ENCODE peak calls at places on chromosomes 3 and 15, in eight cellular contexts. M is NCI-H1092 treated with DMSO at 0.1 percent for 48 hours; X is HFF-Myc; J is activated T-cell treated with anti-CD3 and anti-CD28 coated beads for 1 hour; A is PC-3; B is RWPE1; I is astrocyte of the spinal cord; H is central memory CD4-positive, alpha-beta T cell. W is an unnamed sample.

GRCh38 chr3:38039899-38040261 is 872 bp downstream of the DLEC1 start:
- DNase-seq in A (no peak), M (no peak), J (peak; percentile 33), H (peak; percentile 73), I (peak; percentile 52), X (no peak), B (no peak), W (no peak)

GRCh38 chr3:177554900-177555759 is 357.8 kb upstream of the TBL1XR1 start:
- DNase-seq in J (no peak), M (peak; percentile 78), X (no peak), A (peak; percentile 53), B (peak; percentile 64), I (peak; percentile 83), H (no peak), W (no peak)

GRCh38 chr3:123547881-123548534 is 36.8 kb downstream of the HACD2 start:
- DNase-seq in X (no peak), H (no peak), B (no peak), A (no peak), I (no peak), M (no peak), J (no peak), W (no peak)

GRCh38 chr3:30353711-30354467 is 252.5 kb upstream of the TGFBR2 start:
- DNase-seq in M (no peak), B (no peak), A (peak; percentile 65), H (peak; percentile 89), I (no peak), X (no peak), J (no peak), W (no peak)

GRCh38 chr3:123290962-123291361 is 89.2 kb downstream of the SEC22A start:
- DNase-seq in B (no peak), I (no peak), J (no peak), X (no peak), M (no peak), A (no peak), H (no peak), W (no peak)

GRCh38 chr3:16600771-16601538 is 4.3 kb downstream of the DAZL start:
- DNase-seq in A (peak; percentile 87), B (peak; percentile 35), X (peak; percentile 56), I (peak; percentile 85), J (peak; percentile 83), H (peak; percentile 67), M (peak; percentile 24), W (peak; percentile 92)

GRCh38 chr3:189954733-189955665 is 165.7 kb downstream of the P3H2 start:
- DNase-seq in H (no peak), I (no peak), A (no peak), J (no peak), B (no peak), M (no peak), X (no peak), W (no peak)

GRCh38 chr15:98609144-98609852 is 39.0 kb upstream of the IGF1R start:
- DNase-seq in J (no peak), M (no peak), A (peak; percentile 83), B (peak; percentile 90), I (peak; percentile 49), H (no peak), X (peak; percentile 58), W (peak; percentile 68)

GRCh38 chr3:136932518-136932917 is 25.3 kb upstream of the IL20RB start:
- DNase-seq in X (no peak), M (no peak), A (no peak), H (no peak), I (no peak), B (no peak), J (no peak), W (no peak)

GRCh38 chr3:188184160-188184559 is 30.2 kb downstream of the LPP start:
- DNase-seq in M (no peak), H (no peak), X (no peak), A (no peak), J (no peak), I (no peak), B (no peak), W (no peak)

GRCh38 chr15:91498046-91498445 is 355.5 kb upstream of the SLCO3A1 start:
- DNase-seq in M (no peak), X (no peak), A (no peak), B (no peak), J (no peak), I (no peak), H (no peak), W (no peak)

GRCh38 chr15:40844543-40844981 is 714 bp downstream of the SPINT1 start:
- DNase-seq in A (peak; percentile 28), M (no peak), X (no peak), B (peak; percentile 48), I (no peak), H (peak; percentile 29), J (peak; percentile 22), W (no peak)

GRCh38 chr3:38086496-38086895 is 47.5 kb downstream of the DLEC1 start:
- DNase-seq in J (no peak), B (no peak), X (no peak), H (no peak), M (no peak), I (no peak), A (no peak), W (no peak)

GRCh38 chr15:40286061-40286532 is 3.2 kb upstream of the ANKRD63 start:
- DNase-seq in A (no peak), H (no peak), I (no peak), M (no peak), B (no peak), X (no peak), J (no peak), W (no peak)

GRCh38 chr3:101179637-101180036 is 140.7 kb downstream of the IMPG2 start:
- DNase-seq in B (no peak), A (no peak), X (no peak), I (no peak), M (no peak), J (no peak), H (no peak), W (no peak)

GRCh38 chr15:55856506-55856905 is 113.6 kb upstream of the PRTG start:
- DNase-seq in M (no peak), B (no peak), X (no peak), H (no peak), I (no peak), A (no peak), J (no peak), W (no peak)

GRCh38 chr15:56821721-56822425 is 88.6 kb upstream of the ZNF280D start:
- DNase-seq in J (peak; percentile 12), A (peak; percentile 69), M (peak; percentile 21), B (peak; percentile 42), X (peak; percentile 56), I (peak; percentile 83), H (peak; percentile 32), W (peak; percentile 70)

GRCh38 chr3:113169876-113170452 is 41.4 kb upstream of the BOC start:
- DNase-seq in B (no peak), X (no peak), J (no peak), H (no peak), I (no peak), M (no peak), A (no peak), W (no peak)

GRCh38 chr15:36428102-36428845 is 151.2 kb upstream of the CDIN1 start:
- DNase-seq in H (no peak), B (peak; percentile 90), I (peak; percentile 99), A (peak; percentile 99), X (peak; percentile 99), M (no peak), J (no peak), W (no peak)

GRCh38 chr3:112101946-112102345 is 15.8 kb downstream of the C3orf52 start:
- DNase-seq in H (no peak), I (peak; percentile 83), M (no peak), X (peak; percentile 36), A (peak; percentile 89), B (peak; percentile 83), J (no peak), W (no peak)

GRCh38 chr3:72379500-72380187 is 468.6 kb downstream of the SHQ1 start:
- DNase-seq in J (no peak), X (no peak), A (no peak), B (no peak), I (no peak), H (no peak), M (peak; percentile 1), W (no peak)

GRCh38 chr3:50260027-50260941 is 8.7 kb upstream of the SEMA3B start:
- DNase-seq in H (peak; percentile 77), X (no peak), I (peak; percentile 91), B (peak; percentile 77), M (peak; percentile 73), A (peak; percentile 94), J (peak; percentile 69), W (peak; percentile 88)

GRCh38 chr3:12420393-12420792 is 63.9 kb upstream of the TSEN2 start:
- DNase-seq in M (no peak), B (no peak), J (no peak), H (no peak), I (no peak), A (no peak), X (no peak), W (no peak)

GRCh38 chr3:124467980-124468902 is 262.0 kb upstream of the UMPS start:
- DNase-seq in M (peak; percentile 61), A (peak; percentile 80), I (peak; percentile 36), B (peak; percentile 82), X (no peak), H (no peak), J (no peak), W (peak; percentile 35)

GRCh38 chr3:25820372-25820771 is 30.5 kb downstream of the OXSM start:
- DNase-seq in J (no peak), M (no peak), B (peak; percentile 13), A (peak; percentile 87), H (no peak), I (peak; percentile 94), X (peak; percentile 53), W (no peak)

GRCh38 chr3:131454501-131454900 is 48.3 kb downstream of the MRPL3 start:
- DNase-seq in X (no peak), A (peak; percentile 8), J (no peak), M (no peak), B (peak; percentile 28), I (peak; percentile 30), H (no peak), W (no peak)

GRCh38 chr3:60584250-60584649 is 667.0 kb downstream of the FHIT start:
- DNase-seq in I (peak; percentile 11), M (no peak), X (no peak), H (no peak), J (no peak), A (no peak), B (no peak), W (no peak)

GRCh38 chr3:56369914-56370313 is 98.4 kb downstream of the ERC2 start:
- DNase-seq in M (no peak), X (no peak), I (no peak), H (no peak), A (peak; percentile 52), B (peak; percentile 12), J (no peak), W (no peak)

GRCh38 chr3:55330355-55330754 is 156.8 kb downstream of the WNT5A start:
- DNase-seq in I (peak; percentile 98), J (no peak), H (no peak), A (peak; percentile 94), M (no peak), B (peak; percentile 69), X (peak; percentile 92), W (no peak)

GRCh38 chr3:45134758-45135521 is 11.2 kb downstream of the CDCP1 start:
- DNase-seq in J (no peak), A (no peak), M (no peak), B (no peak), H (no peak), I (no peak), X (no peak), W (no peak)

GRCh38 chr3:158983480-158983879 is 181.6 kb downstream of the MFSD1 start:
- DNase-seq in I (no peak), B (no peak), A (no peak), M (no peak), H (no peak), J (no peak), X (no peak), W (no peak)

GRCh38 chr3:82376883-82377282 is 615.4 kb upstream of the GBE1 start:
- DNase-seq in X (peak; percentile 3), I (peak; percentile 5), M (no peak), B (no peak), A (peak; percentile 30), H (no peak), J (no peak), W (no peak)

GRCh38 chr3:187985636-187986035 is 168.3 kb upstream of the LPP start:
- DNase-seq in H (no peak), X (no peak), M (no peak), B (no peak), I (no peak), J (no peak), A (no peak), W (no peak)

GRCh38 chr15:50321680-50322079 is 33.3 kb downstream of the GABPB1 start:
- DNase-seq in B (no peak), J (no peak), H (no peak), I (no peak), X (no peak), M (no peak), A (no peak), W (no peak)

W was measured in cerebellar cortex.